ENCODE peak calls at places on chromosomes 6 and 20, in seven cellular contexts. G, B, N, E, D, Z and X are unnamed samples.

GRCh38 chr6:150934380-150934779 is 68.9 kb downstream of the MTHFD1L start:
- DNase-seq in G (no peak), B (peak), N (no peak), E (peak), D (peak), Z (peak), X (peak)

GRCh38 chr20:43539975-43540672 is 18.7 kb upstream of the SGK2 start:
- DNase-seq in G (no peak), B (no peak), N (no peak), E (no peak), D (no peak), Z (no peak), X (no peak)

GRCh38 chr6:42451595-42452170 is at the start of gene TRERF1:
- DNase-seq in G (peak), B (peak), N (peak), E (peak), D (peak), Z (peak), X (peak)

GRCh38 chr6:167669870-167670802 is 156.6 kb upstream of the AFDN start:
- DNase-seq in G (no peak), B (no peak), N (no peak), E (no peak), D (no peak), Z (no peak), X (no peak)

GRCh38 chr6:39029156-39030011 is 19.2 kb upstream of the GLP1R start:
- DNase-seq in G (peak), B (no peak), N (peak), E (peak), D (no peak), Z (no peak), X (no peak)

GRCh38 chr6:32622545-32623401 is 14.4 kb upstream of the HLA-DQA1 start:
- DNase-seq in G (peak), B (no peak), N (peak), E (peak), D (peak), Z (no peak), X (peak)

GRCh38 chr6:128336436-128337095 is 183.8 kb downstream of the PTPRK start:
- DNase-seq in G (no peak), B (no peak), N (no peak), E (no peak), D (no peak), Z (no peak), X (no peak)

GRCh38 chr20:20267685-20268429 is 100.0 kb upstream of the INSM1 start:
- DNase-seq in G (no peak), B (no peak), N (no peak), E (no peak), D (no peak), Z (no peak), X (no peak)

GRCh38 chr6:132730560-132730959 is 16.7 kb upstream of the VNN1 start:
- DNase-seq in G (peak), B (peak), N (no peak), E (peak), D (peak), Z (peak), X (peak)

DNA sequence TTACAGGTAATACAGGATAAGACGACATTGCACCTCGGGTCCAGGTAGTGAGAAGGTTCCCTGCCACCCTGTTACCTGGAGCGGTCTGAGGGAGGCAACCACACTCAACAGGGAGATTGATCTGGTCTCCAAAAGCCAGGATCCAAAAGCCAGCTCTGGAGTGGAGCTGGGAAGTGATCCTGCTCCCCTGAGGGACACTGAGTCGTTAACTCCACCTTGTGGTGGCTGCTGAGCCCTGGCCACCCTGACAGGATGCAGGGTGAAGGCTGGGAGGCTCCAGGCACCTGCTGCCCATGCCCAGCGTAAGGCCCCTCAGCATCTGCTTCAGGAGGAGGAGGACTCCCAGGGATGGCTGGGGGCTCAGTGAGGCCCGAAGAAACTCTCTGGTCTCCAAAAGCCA is 38.7 kb upstream of the SLC22A2 start:
- DNase-seq in G (peak), B (no peak), N (peak), E (peak), D (no peak), Z (no peak), X (no peak)
- TF ChIP-seq CTCF in G (peak), B (no peak), N (peak), E (peak), D (no peak), Z (peak), X (no peak)

DNA sequence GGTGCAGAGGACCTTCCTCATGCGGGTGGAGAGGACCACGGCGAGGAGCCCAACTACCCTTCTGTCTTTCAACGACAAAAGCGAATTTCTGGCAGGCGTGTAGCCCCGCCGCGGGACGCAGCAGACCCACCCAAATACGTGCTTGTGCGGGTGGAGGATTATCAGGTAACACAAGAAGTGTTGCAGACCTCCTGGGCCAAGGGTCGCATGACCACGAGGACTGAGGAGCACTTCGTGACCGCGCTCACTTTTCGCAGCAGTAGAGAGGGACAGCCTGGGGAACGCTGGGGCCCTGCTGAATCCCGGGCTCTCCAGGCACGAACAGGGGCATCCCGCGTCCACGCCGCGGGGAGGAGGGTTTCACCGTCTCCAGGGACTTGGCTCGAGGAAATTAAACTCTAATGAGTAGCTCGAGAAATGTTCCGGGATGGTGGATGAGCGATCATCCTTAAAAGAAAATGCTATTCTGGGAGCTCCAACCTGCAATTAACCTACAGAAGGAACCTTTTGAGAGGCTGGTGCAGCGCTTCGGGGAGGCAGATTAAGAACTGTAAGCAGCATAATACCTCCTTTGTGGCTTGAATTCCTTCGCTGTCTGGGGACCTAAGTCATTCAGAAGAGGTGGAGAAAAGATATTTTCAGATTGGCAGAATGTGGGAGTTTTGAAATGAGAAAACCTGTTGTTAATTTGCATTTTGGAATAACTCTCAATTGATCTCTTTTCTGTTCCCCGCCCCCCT is 828 bp downstream of the C6orf141 start:
- DNase-seq in G (peak), B (no peak), N (peak), E (peak), D (no peak), Z (no peak), X (no peak)
- H3K27ac ChIP-seq in G (peak), B (no peak), N (peak), E (peak), D (peak), Z (peak), X (peak)

GRCh38 chr6:12014027-12014872 is 2.1 kb downstream of the HIVEP1 start:
- DNase-seq in G (no peak), B (peak), N (no peak), E (peak), D (peak), Z (peak), X (peak)
- TF ChIP-seq EZH2 in G (no peak), B (no peak), N (no peak), E (no peak), D (no peak), Z (no peak), X (no peak)

DNA sequence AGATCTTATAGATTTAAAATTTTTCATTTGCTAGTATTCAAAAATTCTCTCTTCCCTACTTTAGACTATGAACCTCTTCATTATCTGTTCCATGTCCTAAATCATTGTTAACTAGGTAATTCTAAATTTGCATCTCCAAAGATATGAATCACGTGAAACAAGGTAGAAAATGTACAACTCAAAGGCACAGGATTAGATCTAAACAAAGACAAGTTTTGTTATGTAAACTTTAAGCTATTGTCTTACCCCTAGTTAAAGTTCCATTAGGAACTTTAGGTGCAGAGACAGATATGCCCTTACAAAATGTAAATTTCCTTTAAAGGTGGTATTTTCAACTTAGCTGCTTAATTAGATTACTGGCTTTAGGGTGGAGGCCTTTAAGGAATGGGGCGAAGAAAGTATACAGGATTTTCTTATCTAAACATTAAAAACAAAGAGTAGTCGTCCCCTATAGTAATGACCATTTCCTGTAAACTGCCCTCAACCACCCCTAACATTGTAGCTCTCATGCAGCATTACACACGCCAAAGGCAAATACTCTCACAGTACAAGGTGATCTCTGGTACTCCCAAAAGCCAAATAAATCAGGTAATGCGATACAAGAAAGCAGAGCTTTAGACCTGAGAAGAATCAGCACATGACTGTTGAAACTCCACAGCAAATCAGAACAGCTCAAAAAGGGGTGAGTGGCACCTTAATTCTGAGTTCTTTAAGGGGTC is 57.4 kb upstream of the MRAP2 start:
- DNase-seq in G (no peak), B (no peak), N (no peak), E (no peak), D (no peak), Z (no peak), X (no peak)
- TF ChIP-seq CTCF in G (no peak), B (no peak), N (no peak), E (no peak), D (no peak), Z (no peak), X (no peak)

DNA sequence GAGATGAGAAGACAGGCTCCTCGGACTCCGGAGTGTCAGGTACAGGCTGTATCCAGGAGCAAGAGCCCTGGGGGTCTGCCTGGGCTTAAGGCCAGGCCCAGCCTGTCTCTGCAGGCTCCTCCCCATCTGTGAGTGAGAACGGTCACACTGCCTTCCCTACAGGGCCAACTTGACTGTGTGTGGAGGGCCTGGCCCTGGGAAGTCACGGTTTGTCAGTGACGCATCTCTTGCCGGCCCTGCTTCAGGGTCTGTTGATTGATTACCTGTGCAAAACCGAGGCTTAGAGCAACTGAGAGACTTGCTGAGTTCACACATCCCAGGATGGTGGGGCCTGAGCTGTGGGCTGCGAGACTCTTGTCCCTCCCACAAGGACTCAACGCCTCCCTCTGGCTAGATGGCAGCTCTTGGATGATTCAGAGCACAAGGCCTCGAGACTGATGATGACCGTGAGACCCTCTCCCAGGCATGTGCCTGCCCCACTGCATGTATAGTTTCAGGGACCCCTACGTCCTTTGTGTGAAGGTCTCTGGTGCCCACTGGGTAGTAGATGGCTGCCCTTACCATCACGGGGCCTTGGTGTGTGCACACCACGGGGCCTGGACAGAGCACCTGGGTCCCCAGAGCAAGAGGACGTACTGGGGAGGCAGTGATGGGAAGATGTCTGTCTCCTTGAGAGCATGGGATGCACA is 6.0 kb downstream of the RBM38 start:
- DNase-seq in G (no peak), B (no peak), N (no peak), E (no peak), D (peak), Z (no peak), X (no peak)
- H3K27ac ChIP-seq in G (no peak), B (no peak), N (peak), E (no peak), D (no peak), Z (no peak), X (no peak)

DNA sequence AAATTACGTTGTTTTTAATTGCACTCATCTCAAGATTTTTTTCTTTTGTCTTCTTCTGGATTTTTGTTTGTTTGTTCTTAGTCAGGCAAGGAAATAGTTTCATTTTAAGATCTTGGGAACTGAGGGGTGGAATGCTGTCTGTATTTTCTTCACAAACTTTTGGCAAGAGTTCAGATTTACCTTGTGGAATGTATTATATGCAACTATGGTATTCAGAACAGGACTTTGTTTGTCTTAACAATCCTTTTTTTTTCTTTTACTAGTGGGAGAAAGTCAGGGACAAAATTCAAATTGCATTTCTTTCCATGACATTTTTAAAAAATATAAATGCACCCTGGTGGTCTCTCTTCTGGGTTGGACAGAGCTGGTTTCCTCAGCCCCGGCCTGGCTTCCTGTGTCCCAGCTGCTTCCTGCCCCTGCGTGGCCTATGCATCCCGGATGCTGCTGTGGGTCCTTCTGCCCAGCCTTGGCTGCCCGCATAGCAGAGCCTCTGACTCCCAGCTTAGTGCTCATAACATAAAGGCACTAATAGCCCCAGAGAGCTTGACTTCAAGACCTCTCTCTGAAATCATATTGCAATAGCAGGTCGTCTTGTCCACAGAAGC is 520.7 kb downstream of the QKI start:
- DNase-seq in G (no peak), B (no peak), N (no peak), E (no peak), D (peak), Z (no peak), X (no peak)
- TF ChIP-seq EZH2 in G (no peak), B (no peak), N (no peak), E (no peak), D (no peak), Z (no peak), X (no peak)

DNA sequence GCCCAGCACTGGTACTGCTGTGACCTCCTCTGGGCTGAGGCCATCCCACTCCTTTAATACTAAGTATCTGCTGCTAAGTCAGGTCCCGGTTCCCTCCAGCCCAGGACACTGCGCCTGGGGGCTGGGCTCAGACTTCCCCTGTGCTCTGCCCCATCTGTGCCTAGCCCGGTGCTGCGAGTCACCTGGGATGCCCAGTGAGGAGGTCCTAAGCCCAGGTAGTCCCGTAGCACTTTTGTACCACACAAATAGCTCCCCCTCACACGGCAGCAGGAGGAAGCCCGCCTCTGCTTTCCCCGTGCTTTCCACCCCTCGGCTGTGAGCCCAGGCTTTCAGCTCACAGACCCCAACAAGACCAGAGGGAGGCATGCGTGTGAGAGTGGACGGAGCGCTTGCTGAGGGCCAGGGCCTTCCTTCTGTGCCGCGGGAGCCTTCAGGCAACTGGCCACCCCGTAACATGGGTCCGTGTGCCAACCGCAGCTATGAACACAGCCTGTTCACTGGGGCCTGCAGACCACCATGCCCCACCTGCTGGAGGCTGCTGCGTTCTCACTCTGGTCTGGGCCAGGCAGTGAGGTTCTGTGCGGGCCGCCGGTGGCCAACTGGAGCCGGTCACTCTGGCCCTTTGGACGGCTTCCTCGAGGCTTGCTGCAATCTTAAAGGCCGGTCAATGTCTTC is 79.9 kb upstream of the MPC1 start:
- DNase-seq in G (no peak), B (no peak), N (no peak), E (no peak), D (no peak), Z (no peak), X (no peak)
- TF ChIP-seq CTCF in G (no peak), B (no peak), N (no peak), E (no peak), D (no peak), Z (no peak), X (no peak)

GRCh38 chr6:6753301-6753700 is 164.8 kb downstream of the LY86 start:
- DNase-seq in G (no peak), B (no peak), N (no peak), E (no peak), D (no peak), Z (no peak), X (no peak)

GRCh38 chr6:6758915-6759654 is 170.6 kb downstream of the LY86 start:
- DNase-seq in G (peak), B (peak), N (peak), E (peak), D (peak), Z (no peak), X (peak)

GRCh38 chr6:6760054-6760453 is 171.5 kb downstream of the LY86 start:
- DNase-seq in G (no peak), B (no peak), N (no peak), E (no peak), D (no peak), Z (no peak), X (no peak)

GRCh38 chr6:6758546-6758914 is 170.0 kb downstream of the LY86 start:
- DNase-seq in G (no peak), B (no peak), N (no peak), E (no peak), D (no peak), Z (no peak), X (no peak)
- H3K27ac ChIP-seq in G (peak), B (no peak), N (no peak), E (no peak), D (no peak), Z (no peak), X (no peak)